ENCODE peak calls at places on chromosomes 1 and 21, in five cellular contexts. X, H, V, F and K are unnamed samples.

GRCh38 chr1:229298887-229299503 is 28.1 kb downstream of the RAB4A start:
- DNase-seq in X (no peak), H (no peak), V (no peak), F (no peak), K (no peak)

GRCh38 chr1:225857256-225857655 is 24.9 kb downstream of the TMEM63A start:
- DNase-seq in X (no peak), H (no peak), V (no peak), F (no peak), K (no peak)

GRCh38 chr1:220217383-220217988 is 54.8 kb downstream of the RAB3GAP2 start:
- DNase-seq in X (peak; percentile 6), H (no peak), V (peak; percentile 57), F (peak; percentile 14), K (no peak)

GRCh38 chr1:11550664-11551283 is 71.8 kb downstream of the DISP3 start:
- DNase-seq in X (peak; percentile 61), H (no peak), V (peak; percentile 68), F (peak; percentile 82), K (peak; percentile 30)

GRCh38 chr1:106755682-106756406 is 300.6 kb upstream of the PRMT6 start:
- DNase-seq in X (peak; percentile 6), H (no peak), V (no peak), F (no peak), K (peak; percentile 72)

GRCh38 chr1:201486158-201486557 is 17.2 kb upstream of the PHLDA3 start:
- DNase-seq in X (no peak), H (no peak), V (no peak), F (peak; percentile 55), K (no peak)

GRCh38 chr1:167553136-167554027 is at the start of gene CREG1:
- DNase-seq in X (peak; percentile 95), H (peak; percentile 98), V (peak; percentile 91), F (peak; percentile 94), K (peak; percentile 77)

GRCh38 chr21:26881504-26882228 is 36.5 kb upstream of the ADAMTS1 start:
- DNase-seq in X (no peak), H (no peak), V (peak; percentile 36), F (no peak), K (peak; percentile 23)

GRCh38 chr1:155856975-155857930 is at the start of gene GON4L:
- DNase-seq in X (peak; percentile 94), H (peak; percentile 89), V (peak; percentile 94), F (peak; percentile 84), K (peak; percentile 82)

GRCh38 chr1:60835649-60836048 is 246.7 kb upstream of the NFIA start:
- DNase-seq in X (no peak), H (no peak), V (no peak), F (no peak), K (no peak)

GRCh38 chr1:98336472-98337118 is 324.9 kb upstream of the SNX7 start:
- DNase-seq in X (peak; percentile 58), H (no peak), V (no peak), F (no peak), K (no peak)

GRCh38 chr1:40039245-40039756 is 1.2 kb upstream of the CAP1 start:
- DNase-seq in X (no peak), H (no peak), V (peak; percentile 41), F (no peak), K (peak; percentile 49)

GRCh38 chr1:154749078-154749760 is 120.9 kb downstream of the KCNN3 start:
- DNase-seq in X (no peak), H (no peak), V (peak; percentile 66), F (no peak), K (no peak)

GRCh38 chr1:161082483-161082882 is 6.9 kb downstream of the NECTIN4 start:
- DNase-seq in X (no peak), H (no peak), V (no peak), F (no peak), K (no peak)

GRCh38 chr1:40363721-40364120 is 9.8 kb upstream of the SMAP2 start:
- DNase-seq in X (no peak), H (no peak), V (no peak), F (no peak), K (no peak)

GRCh38 chr1:186782791-186783190 is 46.0 kb upstream of the PLA2G4A start:
- DNase-seq in X (no peak), H (no peak), V (no peak), F (no peak), K (no peak)

GRCh38 chr1:165235777-165236285 is 120.7 kb downstream of the LMX1A start:
- DNase-seq in X (no peak), H (peak; percentile 67), V (no peak), F (peak; percentile 25), K (no peak)

GRCh38 chr1:182715531-182715930 is 31.1 kb upstream of the RGS8 start:
- DNase-seq in X (no peak), H (no peak), V (no peak), F (no peak), K (no peak)

GRCh38 chr1:16226495-16227179 is 10.3 kb downstream of the CPLANE2 start:
- DNase-seq in X (no peak), H (peak; percentile 78), V (no peak), F (peak; percentile 44), K (no peak)

GRCh38 chr21:30680586-30680985 is 37.9 kb downstream of the KRTAP20-3 start:
- DNase-seq in X (no peak), H (no peak), V (peak; percentile 90), F (no peak), K (no peak)

GRCh38 chr21:41803316-41803715 is 36.5 kb upstream of the RIPK4 start:
- DNase-seq in X (no peak), H (no peak), V (no peak), F (no peak), K (peak; percentile 10)

GRCh38 chr1:204151562-204152309 is at the start of gene ETNK2:
- DNase-seq in X (peak; percentile 72), H (peak; percentile 87), V (peak; percentile 57), F (peak; percentile 69), K (peak; percentile 7)

GRCh38 chr1:167752219-167752985 is 30.6 kb downstream of the MPZL1 start:
- DNase-seq in X (no peak), H (no peak), V (no peak), F (no peak), K (no peak)

GRCh38 chr1:164688791-164689190 is 129.8 kb downstream of the PBX1 start:
- DNase-seq in X (no peak), H (no peak), V (no peak), F (no peak), K (no peak)

GRCh38 chr21:31750843-31751242 is 18.9 kb upstream of the SCAF4 start:
- DNase-seq in X (no peak), H (no peak), V (no peak), F (no peak), K (no peak)

GRCh38 chr1:117615474-117615873 is 9.6 kb downstream of the TENT5C start:
- DNase-seq in X (no peak), H (no peak), V (no peak), F (no peak), K (no peak)

GRCh38 chr1:2632051-2632430 is 775 bp downstream of the MMEL1 start:
- DNase-seq in X (no peak), H (no peak), V (no peak), F (no peak), K (no peak)

GRCh38 chr1:112625696-112626095 is 6.1 kb downstream of the CAPZA1 start:
- DNase-seq in X (no peak), H (no peak), V (no peak), F (no peak), K (peak; percentile 71)